ENCODE peak calls at places on chromosomes 5 and 9, in five cellular contexts. O is uterus, S is stomach, L is lung, E is esophagus squamous epithelium. G is an unnamed sample.

GRCh38 chr5:77129386-77129785 is 42.3 kb upstream of the ZBED3 start:
- DNase-seq in L (no peak), E (no peak), O (peak), S (no peak), G (peak)

GRCh38 chr5:546376-546908 is 22.2 kb upstream of the SLC9A3 start:
- DNase-seq in O (no peak), E (no peak), S (peak), L (no peak), G (no peak)

GRCh38 chr9:114002986-114003740 is 74.9 kb downstream of the AMBP start:
- DNase-seq in O (no peak), S (peak), E (no peak), L (peak), G (no peak)

GRCh38 chr9:37915911-37916470 is 12.1 kb upstream of the SLC25A51 start:
- DNase-seq in S (no peak), E (no peak), L (no peak), O (no peak), G (no peak)

GRCh38 chr9:105979359-105979758 is 285.0 kb downstream of the TMEM38B start:
- DNase-seq in S (no peak), L (no peak), O (no peak), E (no peak), G (no peak)

GRCh38 chr5:142540774-142541466 is 145.0 kb downstream of the FGF1 start:
- DNase-seq in S (no peak), O (peak), L (no peak), E (no peak), G (no peak)

GRCh38 chr5:112366987-112367386 is 52.1 kb downstream of the EPB41L4A start:
- DNase-seq in O (no peak), L (no peak), E (no peak), S (no peak), G (peak)

GRCh38 chr9:16867571-16868311 is 2.7 kb downstream of the BNC2 start:
- DNase-seq in L (no peak), E (no peak), S (no peak), O (peak), G (peak)

GRCh38 chr5:166767858-166768257 is 1523.6 kb upstream of the WWC1 start:
- DNase-seq in L (no peak), S (no peak), O (no peak), E (no peak), G (no peak)

GRCh38 chr5:93384977-93385376 is 196.0 kb downstream of the NR2F1-AS1 start:
- DNase-seq in L (no peak), S (no peak), O (no peak), E (no peak), G (no peak)

GRCh38 chr9:87557996-87558395 is 60.3 kb downstream of the DAPK1 start:
- DNase-seq in O (no peak), E (no peak), S (peak), L (no peak), G (no peak)

DNA sequence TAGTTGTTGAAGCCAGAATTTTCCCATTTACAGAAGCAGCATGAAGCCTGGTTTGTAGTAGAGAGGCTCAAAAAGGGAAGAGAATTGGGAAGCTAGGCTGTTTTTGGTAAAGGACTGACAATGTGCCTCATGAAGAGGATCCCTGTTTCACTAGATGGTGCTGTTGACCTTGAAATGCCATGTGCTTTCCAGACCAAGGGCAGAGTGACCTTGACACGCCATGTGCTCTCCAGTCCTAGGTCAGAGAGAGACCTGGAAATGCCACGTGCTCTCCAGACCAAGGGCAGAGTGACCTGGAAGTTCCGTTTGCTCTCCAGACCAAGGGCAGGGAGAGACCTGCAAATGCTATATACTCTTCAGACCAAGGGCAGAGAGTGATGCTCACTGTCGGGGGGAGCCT is 32.0 kb downstream of the UNC13B start:
- DNase-seq in S (no peak), E (no peak), L (no peak), O (no peak), G (no peak)
- TF ChIP-seq CTCF in S (no peak), E (no peak), L (no peak), O (no peak), G (no peak)

DNA sequence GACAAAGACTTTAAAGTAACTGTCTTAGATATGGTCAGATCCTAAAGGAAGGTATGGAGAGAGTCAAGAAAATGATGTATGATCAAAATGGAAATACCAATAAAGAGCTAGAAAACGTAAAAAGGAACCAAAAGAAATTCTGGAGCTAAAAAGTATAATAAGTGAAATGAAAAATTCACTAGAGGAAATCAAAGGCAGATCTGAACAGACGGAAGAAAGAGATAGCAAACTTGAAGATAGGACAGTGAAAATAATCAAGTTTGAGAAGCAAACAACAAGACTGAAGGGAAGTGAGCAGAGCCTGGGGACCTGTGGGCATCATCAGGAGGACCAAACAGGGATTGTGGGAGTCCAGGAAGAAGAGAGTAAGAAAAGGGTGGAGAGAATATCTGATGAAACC is 115.4 kb downstream of the EHMT1 start:
- DNase-seq in E (no peak), S (no peak), L (no peak), O (no peak), G (no peak)
- H3K4me3 ChIP-seq in E (no peak), S (no peak), L (no peak), O (no peak), G (no peak)

DNA sequence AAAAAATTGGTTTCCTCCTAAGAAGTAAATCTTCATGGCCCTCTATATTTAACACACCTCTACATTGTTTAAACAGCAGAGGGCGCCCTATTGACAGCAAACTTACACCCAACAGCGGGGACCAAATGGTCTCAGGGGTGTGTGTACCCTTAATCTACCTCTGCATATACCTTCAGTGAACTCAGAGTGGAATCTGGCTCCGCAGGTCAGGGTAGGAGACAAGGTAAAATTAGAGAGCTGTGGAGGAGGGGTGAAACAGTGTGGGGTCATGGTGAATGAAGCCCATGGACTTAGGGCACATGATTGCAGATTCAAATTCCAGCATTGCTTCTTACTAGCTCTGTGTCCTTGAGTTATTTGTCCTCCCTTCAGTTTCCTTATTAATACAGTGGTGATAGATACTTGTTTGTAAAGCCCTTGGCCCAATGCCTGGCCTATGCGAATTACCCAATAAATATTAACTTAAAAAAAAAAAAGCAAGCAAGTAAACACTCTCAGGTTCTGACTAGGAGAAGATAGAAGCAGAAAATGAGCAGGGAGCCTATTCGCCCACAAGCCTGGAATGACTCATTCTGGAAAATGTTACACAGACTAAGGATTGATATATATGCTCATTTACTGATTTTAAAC is 122.9 kb downstream of the CAVIN4 start:
- DNase-seq in S (no peak), E (no peak), L (no peak), O (no peak), G (peak)
- TF ChIP-seq CTCF in S (peak), E (no peak), L (no peak), O (no peak), G (peak)

DNA sequence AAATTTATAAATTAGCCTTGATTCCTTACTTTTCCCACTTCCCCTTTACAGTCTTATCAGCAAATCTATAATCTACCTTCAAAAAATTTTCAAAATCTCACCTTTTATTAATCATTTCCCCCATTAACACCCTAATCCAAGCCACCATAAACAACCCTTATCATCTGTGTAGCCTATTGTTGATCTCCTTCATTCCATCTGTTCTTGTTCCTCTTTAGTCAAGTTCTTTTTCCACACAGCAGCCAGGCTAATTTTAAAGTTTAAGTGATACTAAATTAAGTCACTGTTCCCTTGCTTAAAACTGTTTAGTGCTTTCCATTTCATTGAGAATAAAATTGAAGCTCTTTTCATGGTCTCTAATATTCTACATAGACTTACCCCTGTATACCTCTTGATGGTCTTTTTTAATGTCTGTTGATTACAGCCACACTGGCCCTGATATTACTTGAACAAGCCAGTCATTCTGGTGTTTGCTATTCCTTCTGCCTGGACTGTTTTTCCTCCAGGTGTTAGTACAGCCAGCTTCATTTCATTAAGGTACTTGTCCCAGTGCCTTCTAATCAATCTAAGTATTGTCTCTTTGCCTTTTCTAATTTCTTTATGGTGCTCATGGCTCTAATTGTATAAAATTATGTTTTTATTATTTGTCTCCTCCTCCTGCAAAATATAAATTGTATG is 31.1 kb downstream of the GPR151 start:
- DNase-seq in S (no peak), L (no peak), O (no peak), E (no peak), G (no peak)
- H3K4me3 ChIP-seq in S (no peak), L (no peak), O (no peak), E (no peak), G (no peak)